ENCODE peak calls at places on chromosome 11, in six cellular contexts. One of them, this sample, is unnamed.

GRCh38 chr11:3894128-3894731 is 38.8 kb downstream of the STIM1 start:
- DNase-seq in pancreas: no peak
- DNase-seq in CD4-positive, alpha-beta T cell: no peak
- DNase-seq in progenitor cell of endocrine pancreas: no peak
- DNase-seq in H9: no peak
- DNase-seq in sigmoid colon: no peak
- DNase-seq in this sample: no peak

GRCh38 chr11:45900916-45901617 is 6.0 kb downstream of the FREY1 start:
- DNase-seq in progenitor cell of endocrine pancreas: no peak
- DNase-seq in sigmoid colon: peak; percentile 81
- DNase-seq in CD4-positive, alpha-beta T cell: no peak
- DNase-seq in H9: no peak
- DNase-seq in pancreas: peak; percentile 90
- DNase-seq in this sample: no peak

GRCh38 chr11:64115751-64116522 is 50.0 kb downstream of the MACROD1 start:
- DNase-seq in CD4-positive, alpha-beta T cell: no peak
- DNase-seq in sigmoid colon: no peak
- DNase-seq in H9: no peak
- DNase-seq in pancreas: peak; percentile 71
- DNase-seq in progenitor cell of endocrine pancreas: no peak
- DNase-seq in this sample: no peak

GRCh38 chr11:117717485-117718314 is 79.3 kb downstream of the DSCAML1 start:
- DNase-seq in H9: peak; percentile 61
- DNase-seq in CD4-positive, alpha-beta T cell: no peak
- DNase-seq in sigmoid colon: peak; percentile 51
- DNase-seq in pancreas: no peak
- DNase-seq in progenitor cell of endocrine pancreas: no peak
- DNase-seq in this sample: no peak

GRCh38 chr11:108432783-108433182 is 34.5 kb downstream of the C11orf65 start:
- DNase-seq in CD4-positive, alpha-beta T cell: no peak
- DNase-seq in H9: no peak
- DNase-seq in sigmoid colon: no peak
- DNase-seq in progenitor cell of endocrine pancreas: no peak
- DNase-seq in pancreas: no peak
- DNase-seq in this sample: no peak

GRCh38 chr11:82701847-82702520 is 31.7 kb downstream of the FAM181B start:
- DNase-seq in CD4-positive, alpha-beta T cell: no peak
- DNase-seq in H9: peak; percentile 65
- DNase-seq in progenitor cell of endocrine pancreas: peak; percentile 36
- DNase-seq in pancreas: no peak
- DNase-seq in sigmoid colon: no peak
- DNase-seq in this sample: peak; percentile 59

GRCh38 chr11:30816959-30817880 is 231.1 kb upstream of the MPPED2 start:
- DNase-seq in sigmoid colon: no peak
- DNase-seq in progenitor cell of endocrine pancreas: no peak
- DNase-seq in pancreas: no peak
- DNase-seq in CD4-positive, alpha-beta T cell: no peak
- DNase-seq in H9: no peak
- DNase-seq in this sample: no peak

GRCh38 chr11:1402355-1402754 is 12.6 kb downstream of the BRSK2 start:
- DNase-seq in pancreas: peak; percentile 83
- DNase-seq in progenitor cell of endocrine pancreas: no peak
- DNase-seq in sigmoid colon: no peak
- DNase-seq in CD4-positive, alpha-beta T cell: no peak
- DNase-seq in H9: no peak
- DNase-seq in this sample: no peak

GRCh38 chr11:64638829-64639228 is 47.8 kb downstream of the SLC22A12 start:
- DNase-seq in sigmoid colon: no peak
- DNase-seq in H9: no peak
- DNase-seq in CD4-positive, alpha-beta T cell: no peak
- DNase-seq in progenitor cell of endocrine pancreas: no peak
- DNase-seq in pancreas: no peak
- DNase-seq in this sample: no peak

GRCh38 chr11:43959321-43959995 is 17.0 kb downstream of the C11orf96 start:
- DNase-seq in H9: no peak
- DNase-seq in sigmoid colon: no peak
- DNase-seq in CD4-positive, alpha-beta T cell: no peak
- DNase-seq in progenitor cell of endocrine pancreas: no peak
- DNase-seq in pancreas: no peak
- DNase-seq in this sample: no peak

GRCh38 chr11:74084796-74085541 is 76.1 kb upstream of the UCP3 start:
- DNase-seq in H9: no peak
- DNase-seq in CD4-positive, alpha-beta T cell: no peak
- DNase-seq in progenitor cell of endocrine pancreas: no peak
- DNase-seq in sigmoid colon: no peak
- DNase-seq in pancreas: no peak
- DNase-seq in this sample: no peak

GRCh38 chr11:57279131-57279530 is 42.1 kb upstream of the APLNR start:
- DNase-seq in pancreas: no peak
- DNase-seq in sigmoid colon: no peak
- DNase-seq in H9: no peak
- DNase-seq in CD4-positive, alpha-beta T cell: no peak
- DNase-seq in progenitor cell of endocrine pancreas: no peak
- DNase-seq in this sample: no peak

GRCh38 chr11:45527898-45528297 is 137.5 kb downstream of the CHST1 start:
- DNase-seq in pancreas: no peak
- DNase-seq in progenitor cell of endocrine pancreas: no peak
- DNase-seq in H9: no peak
- DNase-seq in CD4-positive, alpha-beta T cell: no peak
- DNase-seq in sigmoid colon: no peak
- DNase-seq in this sample: no peak

GRCh38 chr11:124194696-124195418 is 11.7 kb downstream of the OR10D3 start:
- DNase-seq in pancreas: no peak
- DNase-seq in CD4-positive, alpha-beta T cell: peak; percentile 24
- DNase-seq in H9: peak; percentile 57
- DNase-seq in sigmoid colon: no peak
- DNase-seq in progenitor cell of endocrine pancreas: no peak
- DNase-seq in this sample: peak; percentile 53

GRCh38 chr11:61908730-61909622 is 8.4 kb downstream of the RAB3IL1 start:
- DNase-seq in progenitor cell of endocrine pancreas: no peak
- DNase-seq in sigmoid colon: peak; percentile 55
- DNase-seq in H9: no peak
- DNase-seq in pancreas: no peak
- DNase-seq in CD4-positive, alpha-beta T cell: no peak
- DNase-seq in this sample: no peak

GRCh38 chr11:13116491-13116890 is 107.4 kb downstream of the RASSF10 start:
- DNase-seq in sigmoid colon: no peak
- DNase-seq in CD4-positive, alpha-beta T cell: no peak
- DNase-seq in progenitor cell of endocrine pancreas: no peak
- DNase-seq in pancreas: no peak
- DNase-seq in H9: no peak
- DNase-seq in this sample: no peak

GRCh38 chr11:13111813-13112130 is 102.7 kb downstream of the RASSF10 start:
- DNase-seq in pancreas: no peak
- DNase-seq in progenitor cell of endocrine pancreas: no peak
- DNase-seq in sigmoid colon: no peak
- DNase-seq in H9: no peak
- DNase-seq in CD4-positive, alpha-beta T cell: no peak
- DNase-seq in this sample: no peak

GRCh38 chr11:13117344-13117743 is 108.2 kb downstream of the RASSF10 start:
- DNase-seq in sigmoid colon: no peak
- DNase-seq in CD4-positive, alpha-beta T cell: no peak
- DNase-seq in pancreas: no peak
- DNase-seq in H9: no peak
- DNase-seq in progenitor cell of endocrine pancreas: no peak
- DNase-seq in this sample: no peak

GRCh38 chr11:13118194-13118593 is 109.1 kb downstream of the RASSF10 start:
- DNase-seq in H9: no peak
- DNase-seq in pancreas: no peak
- DNase-seq in CD4-positive, alpha-beta T cell: no peak
- DNase-seq in progenitor cell of endocrine pancreas: no peak
- DNase-seq in sigmoid colon: no peak
- DNase-seq in this sample: no peak

GRCh38 chr11:13114566-13115465 is 105.7 kb downstream of the RASSF10 start:
- DNase-seq in pancreas: no peak
- DNase-seq in H9: peak; percentile 90
- DNase-seq in progenitor cell of endocrine pancreas: peak; percentile 33
- DNase-seq in sigmoid colon: no peak
- DNase-seq in CD4-positive, alpha-beta T cell: no peak
- DNase-seq in this sample: peak; percentile 41
- TF ChIP-seq CTCF in pancreas: no peak
- TF ChIP-seq CTCF in H9: peak; percentile 43
- TF ChIP-seq CTCF in progenitor cell of endocrine pancreas: peak; percentile 45
- TF ChIP-seq CTCF in sigmoid colon: no peak
- TF ChIP-seq CTCF in CD4-positive, alpha-beta T cell: no peak
- TF ChIP-seq CTCF in this sample: no peak

DNA sequence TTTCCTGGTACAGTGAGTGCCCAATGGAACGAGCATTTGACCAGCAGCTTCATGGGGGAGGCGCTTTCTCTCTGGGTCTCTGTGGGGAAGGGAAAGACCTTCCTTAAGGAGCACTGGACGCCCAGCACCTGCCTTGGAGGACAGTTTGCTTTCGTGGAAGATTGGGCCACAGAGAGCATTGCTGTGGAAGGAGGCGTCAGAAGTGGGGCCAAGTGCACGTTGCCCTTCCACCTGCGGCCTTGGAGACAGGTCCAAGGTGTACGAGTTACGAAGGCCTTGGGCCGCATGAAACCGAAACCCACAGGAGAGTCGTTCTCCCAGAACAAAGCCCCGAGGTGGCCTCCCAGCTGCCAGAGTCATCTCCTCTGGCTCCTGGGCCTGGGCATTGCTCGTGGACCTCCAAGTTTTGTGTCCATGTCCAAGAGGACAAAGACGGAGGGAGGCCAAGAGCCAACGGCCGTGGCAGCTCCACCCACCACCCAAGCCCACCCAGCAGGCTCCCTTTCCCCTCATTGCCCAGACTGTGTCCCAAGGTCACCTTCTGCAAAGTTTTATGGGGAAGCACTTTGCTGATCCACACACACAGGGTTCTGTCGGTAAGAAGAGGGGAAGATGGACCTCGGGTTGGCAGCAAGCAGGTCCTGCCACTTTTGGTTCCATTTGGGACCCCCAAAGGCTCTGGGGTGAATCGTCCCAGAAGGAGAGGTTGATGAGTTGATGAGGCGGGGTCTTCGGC is 5.8 kb upstream of the NLRP6 start:
- DNase-seq in CD4-positive, alpha-beta T cell: no peak
- DNase-seq in pancreas: peak; percentile 34
- DNase-seq in sigmoid colon: no peak
- DNase-seq in progenitor cell of endocrine pancreas: no peak
- DNase-seq in H9: peak; percentile 20
- DNase-seq in this sample: no peak
- TF ChIP-seq CTCF in CD4-positive, alpha-beta T cell: no peak
- TF ChIP-seq CTCF in pancreas: no peak
- TF ChIP-seq CTCF in sigmoid colon: no peak
- TF ChIP-seq CTCF in progenitor cell of endocrine pancreas: no peak
- TF ChIP-seq CTCF in H9: no peak
- TF ChIP-seq CTCF in this sample: no peak

GRCh38 chr11:95230054-95231034 is 658 bp downstream of the SESN3 start:
- DNase-seq in CD4-positive, alpha-beta T cell: peak; percentile 5
- DNase-seq in H9: peak; percentile 32
- DNase-seq in sigmoid colon: peak; percentile 64
- DNase-seq in progenitor cell of endocrine pancreas: peak; percentile 27
- DNase-seq in pancreas: peak; percentile 47
- DNase-seq in this sample: peak; percentile 29

GRCh38 chr11:95232666-95233065 is 1.7 kb upstream of the SESN3 start:
- DNase-seq in progenitor cell of endocrine pancreas: no peak
- DNase-seq in H9: no peak
- DNase-seq in pancreas: no peak
- DNase-seq in sigmoid colon: no peak
- DNase-seq in CD4-positive, alpha-beta T cell: no peak
- DNase-seq in this sample: no peak

GRCh38 chr11:95231881-95232605 is 1.0 kb upstream of the SESN3 start:
- DNase-seq in pancreas: peak; percentile 84
- DNase-seq in H9: peak; percentile 87
- DNase-seq in sigmoid colon: peak; percentile 86
- DNase-seq in CD4-positive, alpha-beta T cell: peak; percentile 53
- DNase-seq in progenitor cell of endocrine pancreas: peak; percentile 75
- DNase-seq in this sample: peak; percentile 61

GRCh38 chr11:95229199-95230053 is 1.6 kb downstream of the SESN3 start:
- DNase-seq in CD4-positive, alpha-beta T cell: no peak
- DNase-seq in progenitor cell of endocrine pancreas: no peak
- DNase-seq in sigmoid colon: peak; percentile 57
- DNase-seq in H9: no peak
- DNase-seq in pancreas: no peak
- DNase-seq in this sample: no peak

DNA sequence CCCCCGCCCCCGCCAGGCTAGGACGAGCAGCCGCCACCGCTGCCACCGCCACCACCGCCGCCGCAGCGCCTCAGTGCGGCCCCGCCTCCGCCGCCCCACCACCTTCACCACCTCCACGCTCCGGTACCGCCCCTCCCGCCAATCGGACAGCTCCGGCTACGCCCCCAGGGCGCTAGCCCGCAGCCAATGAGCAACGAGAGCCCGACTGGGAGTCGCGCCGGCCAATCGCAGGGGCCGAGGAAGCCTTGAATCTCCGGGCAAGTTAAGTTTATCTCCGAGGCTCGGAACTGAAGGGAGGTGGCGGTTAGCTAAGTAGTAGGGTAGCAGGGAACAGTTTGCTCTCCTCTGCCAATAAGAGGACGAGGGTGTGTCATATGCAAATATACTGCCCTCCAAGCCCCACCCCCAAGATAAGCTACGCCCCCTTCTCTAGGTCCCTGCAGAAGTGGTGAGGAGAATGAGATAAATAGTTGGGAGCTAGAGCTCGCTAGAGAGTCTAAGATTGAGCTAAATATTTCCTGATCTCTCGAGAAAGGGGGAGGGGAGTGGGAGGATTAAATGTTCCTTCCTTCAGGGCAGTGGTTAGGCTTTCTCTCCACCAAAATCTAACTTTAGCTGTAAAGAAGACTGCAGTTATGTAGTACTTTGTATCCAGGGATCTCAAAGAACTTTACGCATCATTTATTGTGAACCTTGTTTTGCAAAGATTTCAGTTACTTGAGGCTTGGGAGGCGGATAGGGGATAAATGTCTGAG is at the start of gene SESN3:
- DNase-seq in sigmoid colon: peak; percentile 99
- DNase-seq in progenitor cell of endocrine pancreas: peak; percentile 98
- DNase-seq in pancreas: peak; percentile 99
- DNase-seq in CD4-positive, alpha-beta T cell: peak; percentile 97
- DNase-seq in H9: peak; percentile 99
- DNase-seq in this sample: peak; percentile 96
- TF ChIP-seq CTCF in sigmoid colon: no peak
- TF ChIP-seq CTCF in progenitor cell of endocrine pancreas: no peak
- TF ChIP-seq CTCF in pancreas: no peak
- TF ChIP-seq CTCF in CD4-positive, alpha-beta T cell: no peak
- TF ChIP-seq CTCF in H9: no peak
- TF ChIP-seq CTCF in this sample: no peak

GRCh38 chr11:85845052-85845631 is 10.0 kb upstream of the CCDC83 start:
- DNase-seq in sigmoid colon: no peak
- DNase-seq in CD4-positive, alpha-beta T cell: no peak
- DNase-seq in H9: no peak
- DNase-seq in progenitor cell of endocrine pancreas: no peak
- DNase-seq in pancreas: no peak
- DNase-seq in this sample: no peak

GRCh38 chr11:85848556-85848955 is 6.6 kb upstream of the CCDC83 start:
- DNase-seq in H9: no peak
- DNase-seq in CD4-positive, alpha-beta T cell: no peak
- DNase-seq in sigmoid colon: no peak
- DNase-seq in pancreas: no peak
- DNase-seq in progenitor cell of endocrine pancreas: no peak
- DNase-seq in this sample: no peak

GRCh38 chr11:85843929-85844328 is 11.3 kb upstream of the CCDC83 start:
- DNase-seq in CD4-positive, alpha-beta T cell: no peak
- DNase-seq in progenitor cell of endocrine pancreas: no peak
- DNase-seq in H9: no peak
- DNase-seq in sigmoid colon: no peak
- DNase-seq in pancreas: no peak
- DNase-seq in this sample: no peak

GRCh38 chr11:85847436-85847835 is 7.7 kb upstream of the CCDC83 start:
- DNase-seq in H9: no peak
- DNase-seq in CD4-positive, alpha-beta T cell: no peak
- DNase-seq in progenitor cell of endocrine pancreas: no peak
- DNase-seq in pancreas: no peak
- DNase-seq in sigmoid colon: no peak
- DNase-seq in this sample: no peak

GRCh38 chr11:85844439-85845051 is 10.6 kb upstream of the CCDC83 start:
- DNase-seq in H9: no peak
- DNase-seq in sigmoid colon: no peak
- DNase-seq in CD4-positive, alpha-beta T cell: no peak
- DNase-seq in pancreas: no peak
- DNase-seq in progenitor cell of endocrine pancreas: no peak
- DNase-seq in this sample: no peak
- TF ChIP-seq CTCF in H9: no peak
- TF ChIP-seq CTCF in sigmoid colon: no peak
- TF ChIP-seq CTCF in CD4-positive, alpha-beta T cell: no peak
- TF ChIP-seq CTCF in pancreas: no peak
- TF ChIP-seq CTCF in progenitor cell of endocrine pancreas: no peak
- TF ChIP-seq CTCF in this sample: no peak